ENCODE peak calls at places on chromosomes 5 and 9, in ten cellular contexts. One of them, this sample, is unnamed.

GRCh38 chr5:11724947-11725346 is 179.3 kb downstream of the CTNND2 start:
- DNase-seq in body of pancreas: no peak
- DNase-seq in endodermal cell: no peak
- DNase-seq in tibial nerve: no peak
- DNase-seq in Panc1: no peak
- DNase-seq in psoas muscle: no peak
- DNase-seq in cardiac muscle cell: no peak
- DNase-seq in iPS DF 6.9: no peak
- DNase-seq in pancreas: no peak
- DNase-seq in HCT116: no peak
- DNase-seq in this sample: no peak

GRCh38 chr9:71549023-71549422 is 219.3 kb downstream of the CEMIP2 start:
- DNase-seq in body of pancreas: no peak
- DNase-seq in endodermal cell: no peak
- DNase-seq in tibial nerve: no peak
- DNase-seq in Panc1: no peak
- DNase-seq in psoas muscle: no peak
- DNase-seq in cardiac muscle cell: no peak
- DNase-seq in iPS DF 6.9: no peak
- DNase-seq in pancreas: no peak
- DNase-seq in HCT116: no peak
- DNase-seq in this sample: no peak

GRCh38 chr9:64773491-64773931 is 511.5 kb downstream of the FOXD4L5 start:
- DNase-seq in body of pancreas: peak; percentile 4
- DNase-seq in endodermal cell: no peak
- DNase-seq in tibial nerve: peak; percentile 9
- DNase-seq in Panc1: no peak
- DNase-seq in psoas muscle: peak; percentile 21
- DNase-seq in cardiac muscle cell: peak; percentile 5
- DNase-seq in iPS DF 6.9: no peak
- DNase-seq in pancreas: no peak
- DNase-seq in HCT116: no peak
- DNase-seq in this sample: no peak

GRCh38 chr9:105405514-105406131 is 42.2 kb upstream of the FSD1L start:
- DNase-seq in body of pancreas: no peak
- DNase-seq in endodermal cell: no peak
- DNase-seq in tibial nerve: no peak
- DNase-seq in Panc1: no peak
- DNase-seq in psoas muscle: no peak
- DNase-seq in cardiac muscle cell: no peak
- DNase-seq in iPS DF 6.9: no peak
- DNase-seq in pancreas: no peak
- DNase-seq in HCT116: no peak
- DNase-seq in this sample: no peak

GRCh38 chr9:114047717-114048116 is 30.4 kb downstream of the AMBP start:
- DNase-seq in body of pancreas: peak; percentile 37
- DNase-seq in endodermal cell: peak; percentile 67
- DNase-seq in tibial nerve: no peak
- DNase-seq in Panc1: no peak
- DNase-seq in psoas muscle: no peak
- DNase-seq in cardiac muscle cell: peak; percentile 10
- DNase-seq in iPS DF 6.9: no peak
- DNase-seq in pancreas: no peak
- DNase-seq in HCT116: peak; percentile 16
- DNase-seq in this sample: no peak

GRCh38 chr5:74492230-74492629 is 148.3 kb downstream of the ENC1 start:
- DNase-seq in body of pancreas: no peak
- DNase-seq in endodermal cell: no peak
- DNase-seq in tibial nerve: no peak
- DNase-seq in Panc1: no peak
- DNase-seq in psoas muscle: no peak
- DNase-seq in cardiac muscle cell: peak; percentile 19
- DNase-seq in iPS DF 6.9: no peak
- DNase-seq in pancreas: no peak
- DNase-seq in HCT116: no peak
- DNase-seq in this sample: no peak

GRCh38 chr9:136857606-136858412 is 5.7 kb downstream of the MAMDC4 start:
- DNase-seq in body of pancreas: peak; percentile 86
- DNase-seq in endodermal cell: peak; percentile 63
- DNase-seq in tibial nerve: no peak
- DNase-seq in Panc1: no peak
- DNase-seq in psoas muscle: peak; percentile 46
- DNase-seq in cardiac muscle cell: no peak
- DNase-seq in iPS DF 6.9: no peak
- DNase-seq in pancreas: peak; percentile 85
- DNase-seq in HCT116: no peak
- DNase-seq in this sample: no peak

GRCh38 chr5:81679885-81680284 is 71.0 kb downstream of the SSBP2 start:
- DNase-seq in body of pancreas: no peak
- DNase-seq in endodermal cell: no peak
- DNase-seq in tibial nerve: no peak
- DNase-seq in Panc1: no peak
- DNase-seq in psoas muscle: no peak
- DNase-seq in cardiac muscle cell: no peak
- DNase-seq in iPS DF 6.9: no peak
- DNase-seq in pancreas: no peak
- DNase-seq in HCT116: no peak
- DNase-seq in this sample: no peak

DNA sequence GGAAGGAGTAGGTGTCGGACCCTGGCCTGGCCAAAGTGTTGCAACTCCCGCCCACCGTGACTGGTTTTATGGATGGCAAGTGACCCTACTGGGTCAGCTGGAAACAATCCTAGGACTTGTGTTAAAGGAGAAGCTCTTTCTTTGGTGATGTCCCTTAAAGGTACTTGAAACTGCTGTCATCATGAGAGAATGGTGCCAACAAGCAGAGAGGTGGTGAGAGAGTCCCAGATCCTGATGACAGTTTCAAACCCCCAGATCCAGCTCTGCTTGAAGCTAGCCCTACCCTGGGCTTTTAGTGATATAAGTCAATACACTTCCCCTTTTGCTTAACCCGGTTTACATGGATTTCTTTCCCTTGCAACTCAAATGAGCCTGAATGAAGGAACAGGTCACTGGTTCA is 72.5 kb upstream of the UBTD2 start:
- DNase-seq in body of pancreas: no peak
- DNase-seq in endodermal cell: no peak
- DNase-seq in tibial nerve: no peak
- DNase-seq in Panc1: no peak
- DNase-seq in psoas muscle: no peak
- DNase-seq in cardiac muscle cell: no peak
- DNase-seq in iPS DF 6.9: no peak
- DNase-seq in pancreas: no peak
- DNase-seq in HCT116: no peak
- DNase-seq in this sample: no peak
- H3K36me3 ChIP-seq in body of pancreas: no peaks in the 10 kb centered on the region
- H3K36me3 ChIP-seq in endodermal cell: peaks cover 86% of the 10 kb centered on the region
- H3K36me3 ChIP-seq in tibial nerve: no peaks in the 10 kb centered on the region
- H3K36me3 ChIP-seq in Panc1: peaks cover 5% of the 10 kb centered on the region
- H3K36me3 ChIP-seq in psoas muscle: no peaks in the 10 kb centered on the region
- H3K36me3 ChIP-seq in cardiac muscle cell: peaks cover 3% of the 10 kb centered on the region
- H3K36me3 ChIP-seq in iPS DF 6.9: peaks cover 24% of the 10 kb centered on the region
- H3K36me3 ChIP-seq in pancreas: no peaks in the 10 kb centered on the region
- H3K36me3 ChIP-seq in HCT116: no peaks in the 10 kb centered on the region
- H3K36me3 ChIP-seq in this sample: no peaks in the 10 kb centered on the region

DNA sequence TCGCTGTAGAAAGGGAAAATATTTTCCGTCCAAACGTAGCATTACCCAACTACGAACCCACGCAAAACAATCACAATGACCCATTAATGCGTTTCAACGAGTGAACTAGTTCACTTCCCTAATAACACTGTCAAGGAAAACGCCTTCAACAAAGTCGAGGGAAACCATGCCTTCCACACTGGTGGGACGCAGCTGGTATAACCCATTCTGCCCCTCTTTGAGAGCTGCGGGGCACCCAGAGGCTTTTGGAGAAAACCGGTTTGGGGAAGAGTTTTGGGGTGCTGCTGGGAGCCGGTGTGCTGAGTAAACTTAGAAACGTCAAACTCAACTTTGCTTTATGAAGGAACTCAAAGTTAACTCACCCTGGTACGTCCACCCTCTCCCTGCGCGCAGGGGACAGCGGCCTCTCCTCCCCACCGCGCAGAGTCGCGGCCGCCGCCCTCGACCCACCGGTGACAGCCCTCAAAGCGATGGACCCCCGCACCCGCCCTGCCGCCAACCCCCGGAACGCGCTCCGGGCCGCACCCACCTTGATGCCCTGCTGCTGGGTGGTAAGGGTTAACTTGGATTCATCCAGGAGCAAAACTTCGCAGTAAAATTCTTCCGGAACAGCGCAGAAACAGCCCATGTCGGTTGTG is 546 bp downstream of the EPB41L4A start:
- DNase-seq in body of pancreas: peak; percentile 8
- DNase-seq in endodermal cell: no peak
- DNase-seq in tibial nerve: no peak
- DNase-seq in Panc1: no peak
- DNase-seq in psoas muscle: no peak
- DNase-seq in cardiac muscle cell: peak; percentile 7
- DNase-seq in iPS DF 6.9: no peak
- DNase-seq in pancreas: no peak
- DNase-seq in HCT116: no peak
- DNase-seq in this sample: no peak
- H3K27ac ChIP-seq in body of pancreas: peak overlapping the region; percentile 83
- H3K27ac ChIP-seq in endodermal cell: no peak overlapping the region
- H3K27ac ChIP-seq in tibial nerve: peak overlapping the region; percentile 78
- H3K27ac ChIP-seq in Panc1: no peak overlapping the region
- H3K27ac ChIP-seq in psoas muscle: peak overlapping the region; percentile 56
- H3K27ac ChIP-seq in cardiac muscle cell: no peak overlapping the region
- H3K27ac ChIP-seq in iPS DF 6.9: no peak overlapping the region
- H3K27ac ChIP-seq in pancreas: peak overlapping the region; percentile 66
- H3K27ac ChIP-seq in HCT116: no peak overlapping the region
- H3K27ac ChIP-seq in this sample: no peak overlapping the region

GRCh38 chr9:127963359-127964064 is 17.3 kb downstream of the EEIG1 start:
- DNase-seq in body of pancreas: no peak
- DNase-seq in endodermal cell: no peak
- DNase-seq in tibial nerve: no peak
- DNase-seq in Panc1: no peak
- DNase-seq in psoas muscle: no peak
- DNase-seq in cardiac muscle cell: no peak
- DNase-seq in iPS DF 6.9: no peak
- DNase-seq in pancreas: peak; percentile 49
- DNase-seq in HCT116: no peak
- DNase-seq in this sample: no peak

GRCh38 chr9:127961166-127961490 is 19.7 kb downstream of the EEIG1 start:
- DNase-seq in body of pancreas: no peak
- DNase-seq in endodermal cell: no peak
- DNase-seq in tibial nerve: no peak
- DNase-seq in Panc1: no peak
- DNase-seq in psoas muscle: no peak
- DNase-seq in cardiac muscle cell: no peak
- DNase-seq in iPS DF 6.9: no peak
- DNase-seq in pancreas: peak; percentile 32
- DNase-seq in HCT116: no peak
- DNase-seq in this sample: no peak

GRCh38 chr9:127961613-127962150 is 19.1 kb downstream of the EEIG1 start:
- DNase-seq in body of pancreas: no peak
- DNase-seq in endodermal cell: no peak
- DNase-seq in tibial nerve: no peak
- DNase-seq in Panc1: no peak
- DNase-seq in psoas muscle: no peak
- DNase-seq in cardiac muscle cell: no peak
- DNase-seq in iPS DF 6.9: no peak
- DNase-seq in pancreas: peak; percentile 28
- DNase-seq in HCT116: no peak
- DNase-seq in this sample: no peak

GRCh38 chr9:127963041-127963358 is 17.8 kb downstream of the EEIG1 start:
- DNase-seq in body of pancreas: no peak
- DNase-seq in endodermal cell: no peak
- DNase-seq in tibial nerve: no peak
- DNase-seq in Panc1: no peak
- DNase-seq in psoas muscle: no peak
- DNase-seq in cardiac muscle cell: no peak
- DNase-seq in iPS DF 6.9: no peak
- DNase-seq in pancreas: no peak
- DNase-seq in HCT116: no peak
- DNase-seq in this sample: no peak

DNA sequence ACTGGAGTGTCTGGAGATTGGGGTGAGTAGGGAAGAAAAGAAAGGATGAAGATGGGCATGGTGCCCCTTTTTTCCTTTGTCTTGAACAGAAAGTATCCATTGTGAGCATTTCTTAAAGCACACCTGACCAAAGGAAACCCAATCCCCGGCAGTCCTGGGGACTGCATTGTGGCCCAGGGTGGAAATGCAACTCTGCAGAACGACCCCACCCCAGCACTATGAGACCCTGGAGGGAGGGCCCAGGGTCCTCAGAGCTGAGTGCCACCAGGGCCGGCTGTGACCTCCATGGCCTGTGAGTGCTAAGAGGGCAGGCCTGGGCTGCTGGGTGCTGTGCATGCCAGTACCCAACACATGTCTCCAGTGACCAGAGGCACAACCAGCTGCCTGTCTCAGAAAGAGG is 18.5 kb downstream of the EEIG1 start:
- DNase-seq in body of pancreas: no peak
- DNase-seq in endodermal cell: no peak
- DNase-seq in tibial nerve: no peak
- DNase-seq in Panc1: no peak
- DNase-seq in psoas muscle: no peak
- DNase-seq in cardiac muscle cell: no peak
- DNase-seq in iPS DF 6.9: no peak
- DNase-seq in pancreas: peak; percentile 30
- DNase-seq in HCT116: no peak
- DNase-seq in this sample: no peak
- H3K4me1 ChIP-seq in body of pancreas: peaks cover 73% of the 10 kb centered on the region
- H3K4me1 ChIP-seq in endodermal cell: no peaks in the 10 kb centered on the region
- H3K4me1 ChIP-seq in tibial nerve: peaks cover 65% of the 10 kb centered on the region
- H3K4me1 ChIP-seq in Panc1: peaks cover 88% of the 10 kb centered on the region
- H3K4me1 ChIP-seq in psoas muscle: peaks cover 60% of the 10 kb centered on the region
- H3K4me1 ChIP-seq in cardiac muscle cell: peaks cover 37% of the 10 kb centered on the region
- H3K4me1 ChIP-seq in iPS DF 6.9: peaks cover 16% of the 10 kb centered on the region
- H3K4me1 ChIP-seq in pancreas: peaks cover 52% of the 10 kb centered on the region
- H3K4me1 ChIP-seq in HCT116: peaks cover 68% of the 10 kb centered on the region
- H3K4me1 ChIP-seq in this sample: peaks cover 100% of the 10 kb centered on the region

GRCh38 chr9:134035041-134036039 is 10.1 kb downstream of the BRD3OS start:
- DNase-seq in body of pancreas: no peak
- DNase-seq in endodermal cell: no peak
- DNase-seq in tibial nerve: no peak
- DNase-seq in Panc1: no peak
- DNase-seq in psoas muscle: no peak
- DNase-seq in cardiac muscle cell: no peak
- DNase-seq in iPS DF 6.9: no peak
- DNase-seq in pancreas: no peak
- DNase-seq in HCT116: no peak
- DNase-seq in this sample: no peak

GRCh38 chr9:134031783-134032182 is 6.5 kb downstream of the BRD3OS start:
- DNase-seq in body of pancreas: no peak
- DNase-seq in endodermal cell: no peak
- DNase-seq in tibial nerve: no peak
- DNase-seq in Panc1: no peak
- DNase-seq in psoas muscle: no peak
- DNase-seq in cardiac muscle cell: no peak
- DNase-seq in iPS DF 6.9: no peak
- DNase-seq in pancreas: no peak
- DNase-seq in HCT116: no peak
- DNase-seq in this sample: no peak

GRCh38 chr9:134034215-134035040 is 9.1 kb downstream of the BRD3OS start:
- DNase-seq in body of pancreas: no peak
- DNase-seq in endodermal cell: no peak
- DNase-seq in tibial nerve: no peak
- DNase-seq in Panc1: no peak
- DNase-seq in psoas muscle: no peak
- DNase-seq in cardiac muscle cell: no peak
- DNase-seq in iPS DF 6.9: no peak
- DNase-seq in pancreas: no peak
- DNase-seq in HCT116: no peak
- DNase-seq in this sample: no peak

GRCh38 chr9:134032456-134033222 is 7.4 kb downstream of the BRD3OS start:
- DNase-seq in body of pancreas: no peak
- DNase-seq in endodermal cell: no peak
- DNase-seq in tibial nerve: no peak
- DNase-seq in Panc1: no peak
- DNase-seq in psoas muscle: no peak
- DNase-seq in cardiac muscle cell: no peak
- DNase-seq in iPS DF 6.9: no peak
- DNase-seq in pancreas: no peak
- DNase-seq in HCT116: no peak
- DNase-seq in this sample: no peak

DNA sequence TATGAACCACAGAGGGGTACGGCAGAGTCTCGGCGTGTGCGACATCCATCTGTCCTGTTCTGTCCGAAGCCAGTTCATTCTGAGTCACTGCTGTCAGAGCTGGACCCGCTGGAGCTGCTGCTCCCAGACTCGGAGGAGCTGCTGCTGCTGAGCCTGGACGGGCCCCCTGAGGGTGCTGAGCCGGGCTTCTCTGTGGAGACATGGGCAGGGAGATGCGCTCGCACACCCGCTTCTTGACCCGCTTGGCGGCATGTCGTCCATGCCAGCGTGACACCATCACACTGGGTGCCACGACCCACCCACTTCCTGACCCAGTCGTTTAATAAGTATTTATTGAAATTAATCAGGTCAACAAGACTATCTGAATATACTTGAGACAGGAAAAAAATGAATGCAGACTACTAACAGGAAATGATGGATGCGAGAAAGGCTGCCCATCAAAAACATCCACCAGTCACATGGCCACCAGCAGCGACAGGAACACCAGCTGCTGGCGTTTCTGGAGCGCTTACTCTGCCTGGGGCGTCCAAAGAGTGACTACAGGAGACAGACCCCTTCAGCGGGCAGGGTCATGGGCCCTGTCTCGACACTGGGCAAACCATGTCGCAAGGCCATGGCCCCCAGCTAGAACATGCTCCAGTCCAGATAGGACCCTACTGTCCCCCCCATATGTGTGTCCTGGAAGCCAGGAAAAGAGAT is 8.4 kb downstream of the BRD3OS start:
- DNase-seq in body of pancreas: no peak
- DNase-seq in endodermal cell: no peak
- DNase-seq in tibial nerve: no peak
- DNase-seq in Panc1: no peak
- DNase-seq in psoas muscle: no peak
- DNase-seq in cardiac muscle cell: no peak
- DNase-seq in iPS DF 6.9: no peak
- DNase-seq in pancreas: no peak
- DNase-seq in HCT116: no peak
- DNase-seq in this sample: no peak
- H3K36me3 ChIP-seq in body of pancreas: peaks cover 3% of the 10 kb centered on the region
- H3K36me3 ChIP-seq in endodermal cell: peaks cover 60% of the 10 kb centered on the region
- H3K36me3 ChIP-seq in tibial nerve: no peaks in the 10 kb centered on the region
- H3K36me3 ChIP-seq in Panc1: no peaks in the 10 kb centered on the region
- H3K36me3 ChIP-seq in psoas muscle: peaks cover 90% of the 10 kb centered on the region
- H3K36me3 ChIP-seq in cardiac muscle cell: peaks cover 43% of the 10 kb centered on the region
- H3K36me3 ChIP-seq in iPS DF 6.9: peaks cover 45% of the 10 kb centered on the region
- H3K36me3 ChIP-seq in pancreas: peaks cover 3% of the 10 kb centered on the region
- H3K36me3 ChIP-seq in HCT116: peaks cover 14% of the 10 kb centered on the region
- H3K36me3 ChIP-seq in this sample: peaks cover 37% of the 10 kb centered on the region

This sample was measured in CD4-positive, CD25-positive, alpha-beta regulatory T cell.